ENCODE peak calls at places on chromosomes 7 and 10, in eight cellular contexts. T is HCT116, S is GM23338, B is endothelial cell of umbilical vein, G is hepatocyte, Q is mammary epithelial cell, O is PC-3, M is neural progenitor cell. A is an unnamed sample.

GRCh38 chr10:103504181-103504783 is 10.8 kb downstream of the NEURL1 start:
- DNase-seq in T (peak; percentile 61), S (no peak), B (peak; percentile 94), G (peak; percentile 81), Q (peak; percentile 74), O (peak; percentile 86), M (no peak), A (no peak)

GRCh38 chr7:4683884-4684565 is 1.9 kb downstream of the FOXK1 start:
- DNase-seq in T (no peak), S (no peak), B (peak; percentile 80), G (peak; percentile 58), Q (peak; percentile 87), O (peak; percentile 68), M (no peak), A (peak; percentile 43)

GRCh38 chr7:30813466-30813865 is 42.2 kb downstream of the MINDY4 start:
- DNase-seq in T (no peak), S (no peak), B (no peak), G (no peak), Q (no peak), O (no peak), M (no peak), A (no peak)

GRCh38 chr10:132257271-132257670 is 50.5 kb downstream of the STK32C start:
- DNase-seq in T (no peak), S (no peak), B (no peak), G (no peak), Q (peak; percentile 33), O (peak; percentile 39), M (no peak), A (no peak)

GRCh38 chr10:79367421-79368189 is 20.3 kb downstream of the PPIF start:
- DNase-seq in T (no peak), S (no peak), B (no peak), G (no peak), Q (no peak), O (peak; percentile 64), M (no peak), A (no peak)

GRCh38 chr10:132946806-132947530 is 4.6 kb upstream of the CFAP46 start:
- DNase-seq in T (no peak), S (no peak), B (no peak), G (no peak), Q (no peak), O (no peak), M (no peak), A (no peak)

GRCh38 chr7:124784879-124785818 is 19.6 kb upstream of the GPR37 start:
- DNase-seq in T (peak; percentile 47), S (peak; percentile 80), B (peak; percentile 76), G (peak; percentile 74), Q (peak; percentile 30), O (peak; percentile 66), M (peak; percentile 69), A (peak; percentile 79)

GRCh38 chr10:102643346-102644065 is 773 bp upstream of the TRIM8 start:
- DNase-seq in T (peak; percentile 38), S (peak; percentile 76), B (peak; percentile 79), G (peak; percentile 81), Q (peak; percentile 58), O (peak; percentile 57), M (peak; percentile 87), A (peak; percentile 80)

GRCh38 chr10:102422586-102423129 is 2.0 kb downstream of the FBXL15 start:
- DNase-seq in T (peak; percentile 86), S (peak; percentile 87), B (peak; percentile 73), G (peak; percentile 89), Q (peak; percentile 66), O (peak; percentile 80), M (peak; percentile 83), A (peak; percentile 61)

GRCh38 chr10:114337510-114338462 is 66.5 kb downstream of the AFAP1L2 start:
- DNase-seq in T (no peak), S (peak; percentile 73), B (no peak), G (no peak), Q (no peak), O (no peak), M (peak; percentile 54), A (no peak)

GRCh38 chr10:97072851-97073665 is 112.7 kb downstream of the SLIT1 start:
- DNase-seq in T (peak; percentile 56), S (peak; percentile 90), B (peak; percentile 78), G (peak; percentile 85), Q (peak; percentile 58), O (peak; percentile 79), M (peak; percentile 83), A (peak; percentile 83)

GRCh38 chr10:29064665-29065064 is 224.2 kb upstream of the LYZL1 start:
- DNase-seq in T (no peak), S (no peak), B (no peak), G (no peak), Q (no peak), O (peak; percentile 61), M (no peak), A (no peak)

GRCh38 chr7:17234398-17235021 is 63.9 kb upstream of the AHR start:
- DNase-seq in T (peak; percentile 77), S (peak; percentile 2), B (peak; percentile 90), G (peak; percentile 85), Q (peak; percentile 85), O (peak; percentile 98), M (no peak), A (peak; percentile 71)

GRCh38 chr10:95613330-95613729 is 43.2 kb downstream of the ALDH18A1 start:
- DNase-seq in T (no peak), S (no peak), B (no peak), G (peak; percentile 34), Q (no peak), O (no peak), M (no peak), A (no peak)

GRCh38 chr7:66683770-66684123 is 55.1 kb downstream of the KCTD7 start:
- DNase-seq in T (no peak), S (no peak), B (no peak), G (no peak), Q (no peak), O (no peak), M (no peak), A (no peak)

GRCh38 chr7:146150153-146150552 is 33.6 kb downstream of the CNTNAP2 start:
- DNase-seq in T (no peak), S (no peak), B (no peak), G (no peak), Q (no peak), O (peak; percentile 29), M (no peak), A (no peak)

GRCh38 chr7:128708824-128709223 is 30.3 kb upstream of the CALU start:
- DNase-seq in T (no peak), S (peak; percentile 39), B (no peak), G (no peak), Q (no peak), O (no peak), M (peak; percentile 25), A (no peak)

GRCh38 chr7:97011536-97012292 is 6.4 kb downstream of the DLX6 start:
- DNase-seq in T (no peak), S (peak; percentile 1), B (no peak), G (no peak), Q (no peak), O (no peak), M (no peak), A (peak; percentile 87)
- TF ChIP-seq EZH2 in T (no peak), S (peak; percentile 64), B (peak; percentile 22), G (peak; percentile 56), Q (no peak), O (no peak), M (peak; percentile 48), A (no peak)

GRCh38 chr10:122494173-122494820 is 32.9 kb downstream of the HTRA1 start:
- DNase-seq in T (no peak), S (no peak), B (peak; percentile 71), G (no peak), Q (peak; percentile 67), O (peak; percentile 37), M (no peak), A (no peak)

GRCh38 chr10:122493761-122494160 is 32.4 kb downstream of the HTRA1 start:
- DNase-seq in T (no peak), S (no peak), B (no peak), G (no peak), Q (no peak), O (no peak), M (no peak), A (no peak)

GRCh38 chr10:122494833-122495232 is 33.5 kb downstream of the HTRA1 start:
- DNase-seq in T (peak; percentile 89), S (no peak), B (peak; percentile 91), G (no peak), Q (peak; percentile 87), O (peak; percentile 83), M (no peak), A (no peak)

GRCh38 chr10:122492006-122492405 is 30.7 kb downstream of the HTRA1 start:
- DNase-seq in T (no peak), S (no peak), B (no peak), G (no peak), Q (no peak), O (no peak), M (no peak), A (no peak)

GRCh38 chr10:122492955-122493597 is 31.7 kb downstream of the HTRA1 start:
- DNase-seq in T (no peak), S (no peak), B (no peak), G (peak; percentile 28), Q (no peak), O (no peak), M (no peak), A (no peak)
- H3K4me3 ChIP-seq in T (no peak overlapping the region), S (no peak overlapping the region), B (no peak overlapping the region), G (no peak overlapping the region), Q (peak overlapping the region; percentile 45), O (no peak overlapping the region), M (no peak overlapping the region), A (no peak overlapping the region)

DNA sequence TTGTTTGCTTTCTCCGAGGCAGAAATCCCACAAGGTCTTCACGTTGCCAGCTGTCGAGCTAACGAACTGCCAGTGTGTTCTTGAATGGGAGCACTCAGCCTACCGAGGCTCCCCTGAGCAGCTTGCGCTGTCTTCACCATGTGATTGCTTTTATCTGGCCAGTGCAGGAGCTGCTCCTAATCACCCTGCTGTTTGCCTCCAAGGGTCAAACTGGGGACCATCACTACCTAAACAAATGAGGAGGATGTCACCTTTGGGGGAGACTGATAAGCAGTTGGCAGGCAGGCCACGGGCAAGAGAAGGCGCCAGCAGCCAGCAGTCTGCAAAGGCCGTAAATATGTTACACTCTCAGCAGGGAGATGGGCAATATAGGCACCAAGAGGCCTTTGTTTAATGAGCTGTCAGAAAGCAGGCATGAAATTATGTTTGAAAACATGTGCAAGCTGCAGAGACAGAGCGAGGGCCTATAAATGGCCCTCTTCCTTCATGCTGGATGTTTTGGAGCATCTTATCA is 267.1 kb upstream of the NPVF start:
- DNase-seq in T (no peak), S (no peak), B (no peak), G (peak; percentile 26), Q (no peak), O (no peak), M (peak; percentile 36), A (no peak)
- TF ChIP-seq CTCF in T (no peak), S (no peak), B (no peak), G (no peak), Q (no peak), O (no peak), M (no peak), A (no peak)

DNA sequence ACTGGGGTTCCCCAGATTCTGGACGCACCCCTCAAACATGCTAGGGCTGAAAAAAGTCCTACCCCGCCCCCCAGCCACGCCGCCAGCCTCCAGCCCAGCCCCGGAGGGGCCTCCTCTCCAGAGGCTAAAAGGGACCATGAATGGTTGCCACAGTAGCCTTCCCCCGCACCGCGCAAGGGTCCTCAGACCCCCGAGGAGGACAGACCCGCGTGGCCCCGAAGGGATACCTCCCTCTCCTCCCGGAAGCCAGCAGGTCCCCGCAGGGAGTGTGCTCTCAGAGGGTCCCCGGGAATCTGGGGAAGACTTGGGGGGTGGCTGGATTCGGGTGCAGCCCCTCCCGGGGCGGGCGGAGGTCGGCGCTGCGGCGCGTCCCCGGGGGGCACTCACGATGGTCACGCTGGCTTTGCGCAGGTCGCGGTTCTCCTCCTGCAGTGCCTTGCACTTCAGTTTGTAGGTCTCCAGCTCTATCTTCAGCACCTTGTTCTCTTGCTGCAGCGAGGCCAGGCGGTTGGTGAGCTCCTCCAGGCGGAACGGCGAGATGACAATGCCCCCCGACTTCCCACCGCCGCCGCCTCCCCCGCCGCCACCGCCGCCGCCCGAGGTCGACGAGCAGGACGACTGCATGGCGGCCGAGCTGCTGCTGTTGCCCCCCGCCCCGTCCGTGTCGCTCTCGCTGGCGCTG is 480 bp downstream of the CCDC6 start:
- DNase-seq in T (no peak), S (no peak), B (no peak), G (peak; percentile 24), Q (no peak), O (no peak), M (peak; percentile 18), A (no peak)
- TF ChIP-seq EZH2 in T (no peak), S (no peak), B (no peak), G (no peak), Q (no peak), O (no peak), M (no peak), A (no peak)